ENCODE peak calls at places on chromosomes 11 and 22, in five cellular contexts. One of them, this sample, is unnamed.

GRCh38 chr22:39296981-39297489 is 22.4 kb downstream of the RPL3 start:
- DNase-seq in HEK293T: no peak
- DNase-seq in non-pigmented ciliary epithelial cell: no peak
- DNase-seq in anterior cingulate cortex: no peak
- DNase-seq in HTR-8/SVneo: no peak
- DNase-seq in this sample: no peak

GRCh38 chr22:22110548-22111266 is 128.1 kb upstream of the TOP3B start:
- DNase-seq in HEK293T: peak
- DNase-seq in non-pigmented ciliary epithelial cell: peak
- DNase-seq in anterior cingulate cortex: peak
- DNase-seq in HTR-8/SVneo: peak
- DNase-seq in this sample: peak

GRCh38 chr11:123536690-123537437 is 106.8 kb downstream of the GRAMD1B start:
- DNase-seq in HEK293T: no peak
- DNase-seq in non-pigmented ciliary epithelial cell: no peak
- DNase-seq in anterior cingulate cortex: no peak
- DNase-seq in HTR-8/SVneo: no peak
- DNase-seq in this sample: peak

GRCh38 chr22:20494978-20495860 is at the start of gene KLHL22:
- DNase-seq in HEK293T: peak
- DNase-seq in non-pigmented ciliary epithelial cell: no peak
- DNase-seq in anterior cingulate cortex: no peak
- DNase-seq in HTR-8/SVneo: no peak
- DNase-seq in this sample: peak

GRCh38 chr11:128518493-128519207 is 68.7 kb downstream of the ETS1 start:
- DNase-seq in HEK293T: no peak
- DNase-seq in non-pigmented ciliary epithelial cell: no peak
- DNase-seq in anterior cingulate cortex: no peak
- DNase-seq in HTR-8/SVneo: no peak
- DNase-seq in this sample: no peak

GRCh38 chr11:117418685-117419084 is 91.0 kb downstream of the CEP164 start:
- DNase-seq in HEK293T: no peak
- DNase-seq in non-pigmented ciliary epithelial cell: no peak
- DNase-seq in anterior cingulate cortex: no peak
- DNase-seq in HTR-8/SVneo: no peak
- DNase-seq in this sample: no peak

GRCh38 chr11:57648791-57649735 is 649 bp downstream of the YPEL4 start:
- DNase-seq in HEK293T: no peak
- DNase-seq in non-pigmented ciliary epithelial cell: no peak
- DNase-seq in anterior cingulate cortex: peak
- DNase-seq in HTR-8/SVneo: no peak
- DNase-seq in this sample: peak

GRCh38 chr11:86067230-86068137 is 1.4 kb downstream of the PICALM start:
- DNase-seq in HEK293T: no peak
- DNase-seq in non-pigmented ciliary epithelial cell: no peak
- DNase-seq in anterior cingulate cortex: no peak
- DNase-seq in HTR-8/SVneo: no peak
- DNase-seq in this sample: no peak

GRCh38 chr11:27524155-27524554 is 17.6 kb upstream of the LIN7C start:
- DNase-seq in HEK293T: no peak
- DNase-seq in non-pigmented ciliary epithelial cell: no peak
- DNase-seq in anterior cingulate cortex: no peak
- DNase-seq in HTR-8/SVneo: peak
- DNase-seq in this sample: peak

GRCh38 chr11:8906629-8907028 is 4.4 kb upstream of the AKIP1 start:
- DNase-seq in HEK293T: no peak
- DNase-seq in non-pigmented ciliary epithelial cell: peak
- DNase-seq in anterior cingulate cortex: no peak
- DNase-seq in HTR-8/SVneo: peak
- DNase-seq in this sample: no peak

GRCh38 chr11:7577883-7578242 is 64.1 kb downstream of the PPFIBP2 start:
- DNase-seq in HEK293T: no peak
- DNase-seq in non-pigmented ciliary epithelial cell: no peak
- DNase-seq in anterior cingulate cortex: no peak
- DNase-seq in HTR-8/SVneo: no peak
- DNase-seq in this sample: peak

GRCh38 chr22:26367402-26368245 is 61.4 kb upstream of the ASPHD2 start:
- DNase-seq in HEK293T: peak
- DNase-seq in non-pigmented ciliary epithelial cell: no peak
- DNase-seq in anterior cingulate cortex: no peak
- DNase-seq in HTR-8/SVneo: no peak
- DNase-seq in this sample: peak

GRCh38 chr22:48288541-48288940 is 1526.1 kb downstream of the TBC1D22A start:
- DNase-seq in HEK293T: no peak
- DNase-seq in non-pigmented ciliary epithelial cell: no peak
- DNase-seq in anterior cingulate cortex: no peak
- DNase-seq in HTR-8/SVneo: no peak
- DNase-seq in this sample: no peak

GRCh38 chr11:71197096-71197495 is 55.3 kb downstream of the SHANK2 start:
- DNase-seq in HEK293T: no peak
- DNase-seq in non-pigmented ciliary epithelial cell: no peak
- DNase-seq in anterior cingulate cortex: no peak
- DNase-seq in HTR-8/SVneo: no peak
- DNase-seq in this sample: no peak

GRCh38 chr11:789951-790350 is at the start of gene CEND1:
- DNase-seq in HEK293T: peak
- DNase-seq in non-pigmented ciliary epithelial cell: no peak
- DNase-seq in anterior cingulate cortex: peak
- DNase-seq in HTR-8/SVneo: no peak
- DNase-seq in this sample: no peak

GRCh38 chr11:130897262-130898182 is 18.8 kb downstream of the SNX19 start:
- DNase-seq in HEK293T: no peak
- DNase-seq in non-pigmented ciliary epithelial cell: peak
- DNase-seq in anterior cingulate cortex: no peak
- DNase-seq in HTR-8/SVneo: no peak
- DNase-seq in this sample: no peak

GRCh38 chr11:64281957-64282770 is 2.3 kb downstream of the BAD start:
- DNase-seq in HEK293T: no peak
- DNase-seq in non-pigmented ciliary epithelial cell: no peak
- DNase-seq in anterior cingulate cortex: no peak
- DNase-seq in HTR-8/SVneo: no peak
- DNase-seq in this sample: no peak

GRCh38 chr11:134640971-134641968 is 229.2 kb upstream of the B3GAT1 start:
- DNase-seq in HEK293T: no peak
- DNase-seq in non-pigmented ciliary epithelial cell: no peak
- DNase-seq in anterior cingulate cortex: no peak
- DNase-seq in HTR-8/SVneo: no peak
- DNase-seq in this sample: no peak

GRCh38 chr11:76284161-76284560 is 77.9 kb upstream of the WNT11 start:
- DNase-seq in HEK293T: no peak
- DNase-seq in non-pigmented ciliary epithelial cell: no peak
- DNase-seq in anterior cingulate cortex: no peak
- DNase-seq in HTR-8/SVneo: no peak
- DNase-seq in this sample: peak

GRCh38 chr11:58579192-58580129 is 598 bp downstream of the ZFP91 start:
- DNase-seq in HEK293T: peak
- DNase-seq in non-pigmented ciliary epithelial cell: peak
- DNase-seq in anterior cingulate cortex: peak
- DNase-seq in HTR-8/SVneo: peak
- DNase-seq in this sample: peak

GRCh38 chr11:68328374-68329091 is 16.1 kb downstream of the LRP5 start:
- DNase-seq in HEK293T: no peak
- DNase-seq in non-pigmented ciliary epithelial cell: no peak
- DNase-seq in anterior cingulate cortex: no peak
- DNase-seq in HTR-8/SVneo: no peak
- DNase-seq in this sample: peak

GRCh38 chr11:126598344-126599092 is 243.0 kb downstream of the ST3GAL4 start:
- DNase-seq in HEK293T: no peak
- DNase-seq in non-pigmented ciliary epithelial cell: no peak
- DNase-seq in anterior cingulate cortex: no peak
- DNase-seq in HTR-8/SVneo: no peak
- DNase-seq in this sample: no peak

GRCh38 chr11:116033931-116034553 is 529.8 kb upstream of the CADM1 start:
- DNase-seq in HEK293T: no peak
- DNase-seq in non-pigmented ciliary epithelial cell: no peak
- DNase-seq in anterior cingulate cortex: no peak
- DNase-seq in HTR-8/SVneo: no peak
- DNase-seq in this sample: no peak